ENCODE peak calls at places on chromosome 22, in eight cellular contexts. One of them, this sample, is unnamed.

GRCh38 chr22:30425616-30426394 is at the start of gene MTFP1:
- DNase-seq in GM06990: peak; percentile 77
- DNase-seq in DMS153: peak; percentile 40
- DNase-seq in activated naive CD4-positive, alpha-beta T cell: peak; percentile 34
- DNase-seq in T1000: no peak
- DNase-seq in GM12891: peak; percentile 56
- DNase-seq in EL: peak; percentile 80
- DNase-seq in cardiac fibroblast: peak; percentile 75
- DNase-seq in this sample: peak; percentile 68

GRCh38 chr22:23478175-23478574 is 101.9 kb downstream of the IGLL1 start:
- DNase-seq in GM06990: no peak
- DNase-seq in DMS153: no peak
- DNase-seq in activated naive CD4-positive, alpha-beta T cell: no peak
- DNase-seq in T1000: no peak
- DNase-seq in GM12891: no peak
- DNase-seq in EL: peak; percentile 15
- DNase-seq in cardiac fibroblast: no peak
- DNase-seq in this sample: peak; percentile 8

GRCh38 chr22:50546326-50547230 is 879 bp downstream of the KLHDC7B start:
- DNase-seq in GM06990: no peak
- DNase-seq in DMS153: no peak
- DNase-seq in activated naive CD4-positive, alpha-beta T cell: no peak
- DNase-seq in T1000: no peak
- DNase-seq in GM12891: no peak
- DNase-seq in EL: no peak
- DNase-seq in cardiac fibroblast: no peak
- DNase-seq in this sample: no peak

GRCh38 chr22:16827506-16827905 is 2.3 kb upstream of the XKR3 start:
- DNase-seq in GM06990: no peak
- DNase-seq in DMS153: no peak
- DNase-seq in activated naive CD4-positive, alpha-beta T cell: no peak
- DNase-seq in T1000: no peak
- DNase-seq in GM12891: no peak
- DNase-seq in EL: no peak
- DNase-seq in cardiac fibroblast: no peak
- DNase-seq in this sample: no peak

GRCh38 chr22:43988116-43988817 is 33.0 kb downstream of the SAMM50 start:
- DNase-seq in GM06990: no peak
- DNase-seq in DMS153: no peak
- DNase-seq in activated naive CD4-positive, alpha-beta T cell: no peak
- DNase-seq in T1000: no peak
- DNase-seq in GM12891: no peak
- DNase-seq in EL: no peak
- DNase-seq in cardiac fibroblast: no peak
- DNase-seq in this sample: no peak

GRCh38 chr22:23603266-23603665 is 23.2 kb upstream of the IGLL1 start:
- DNase-seq in GM06990: no peak
- DNase-seq in DMS153: no peak
- DNase-seq in activated naive CD4-positive, alpha-beta T cell: no peak
- DNase-seq in T1000: no peak
- DNase-seq in GM12891: no peak
- DNase-seq in EL: no peak
- DNase-seq in cardiac fibroblast: no peak
- DNase-seq in this sample: no peak

GRCh38 chr22:35749808-35750207 is 32.1 kb downstream of the APOL5 start:
- DNase-seq in GM06990: peak; percentile 41
- DNase-seq in DMS153: no peak
- DNase-seq in activated naive CD4-positive, alpha-beta T cell: no peak
- DNase-seq in T1000: no peak
- DNase-seq in GM12891: no peak
- DNase-seq in EL: peak; percentile 24
- DNase-seq in cardiac fibroblast: no peak
- DNase-seq in this sample: no peak

GRCh38 chr22:33443688-33444087 is 385.5 kb upstream of the SYN3 start:
- DNase-seq in GM06990: no peak
- DNase-seq in DMS153: no peak
- DNase-seq in activated naive CD4-positive, alpha-beta T cell: no peak
- DNase-seq in T1000: no peak
- DNase-seq in GM12891: no peak
- DNase-seq in EL: no peak
- DNase-seq in cardiac fibroblast: no peak
- DNase-seq in this sample: no peak

GRCh38 chr22:44583076-44583760 is 85.2 kb upstream of the RTL6 start:
- DNase-seq in GM06990: no peak
- DNase-seq in DMS153: no peak
- DNase-seq in activated naive CD4-positive, alpha-beta T cell: no peak
- DNase-seq in T1000: no peak
- DNase-seq in GM12891: no peak
- DNase-seq in EL: no peak
- DNase-seq in cardiac fibroblast: peak; percentile 40
- DNase-seq in this sample: no peak

GRCh38 chr22:45212306-45212709 is 28.4 kb downstream of the KIAA0930 start:
- DNase-seq in GM06990: no peak
- DNase-seq in DMS153: no peak
- DNase-seq in activated naive CD4-positive, alpha-beta T cell: no peak
- DNase-seq in T1000: peak; percentile 79
- DNase-seq in GM12891: no peak
- DNase-seq in EL: peak; percentile 95
- DNase-seq in cardiac fibroblast: peak; percentile 88
- DNase-seq in this sample: no peak

GRCh38 chr22:24506802-24507438 is 11.8 kb downstream of the UPB1 start:
- DNase-seq in GM06990: no peak
- DNase-seq in DMS153: peak; percentile 95
- DNase-seq in activated naive CD4-positive, alpha-beta T cell: no peak
- DNase-seq in T1000: no peak
- DNase-seq in GM12891: no peak
- DNase-seq in EL: peak; percentile 42
- DNase-seq in cardiac fibroblast: no peak
- DNase-seq in this sample: peak; percentile 40

GRCh38 chr22:41548830-41549211 is 4.6 kb upstream of the POLR3H start:
- DNase-seq in GM06990: no peak
- DNase-seq in DMS153: no peak
- DNase-seq in activated naive CD4-positive, alpha-beta T cell: no peak
- DNase-seq in T1000: no peak
- DNase-seq in GM12891: no peak
- DNase-seq in EL: no peak
- DNase-seq in cardiac fibroblast: no peak
- DNase-seq in this sample: no peak

GRCh38 chr22:44446483-44446882 is 51.5 kb downstream of the RTL6 start:
- DNase-seq in GM06990: no peak
- DNase-seq in DMS153: no peak
- DNase-seq in activated naive CD4-positive, alpha-beta T cell: no peak
- DNase-seq in T1000: no peak
- DNase-seq in GM12891: no peak
- DNase-seq in EL: no peak
- DNase-seq in cardiac fibroblast: no peak
- DNase-seq in this sample: no peak

GRCh38 chr22:39431216-39431801 is 25.5 kb upstream of the MGAT3 start:
- DNase-seq in GM06990: no peak
- DNase-seq in DMS153: no peak
- DNase-seq in activated naive CD4-positive, alpha-beta T cell: no peak
- DNase-seq in T1000: no peak
- DNase-seq in GM12891: no peak
- DNase-seq in EL: no peak
- DNase-seq in cardiac fibroblast: no peak
- DNase-seq in this sample: no peak

GRCh38 chr22:24728790-24729637 is 45.5 kb downstream of the PIWIL3 start:
- DNase-seq in GM06990: no peak
- DNase-seq in DMS153: no peak
- DNase-seq in activated naive CD4-positive, alpha-beta T cell: no peak
- DNase-seq in T1000: no peak
- DNase-seq in GM12891: no peak
- DNase-seq in EL: no peak
- DNase-seq in cardiac fibroblast: peak; percentile 89
- DNase-seq in this sample: peak; percentile 58

GRCh38 chr22:17443413-17444203 is 74.3 kb downstream of the CECR2 start:
- DNase-seq in GM06990: no peak
- DNase-seq in DMS153: no peak
- DNase-seq in activated naive CD4-positive, alpha-beta T cell: no peak
- DNase-seq in T1000: no peak
- DNase-seq in GM12891: no peak
- DNase-seq in EL: no peak
- DNase-seq in cardiac fibroblast: no peak
- DNase-seq in this sample: no peak

GRCh38 chr22:42368379-42369249 is 63.6 kb downstream of the NFAM1 start:
- DNase-seq in GM06990: no peak
- DNase-seq in DMS153: no peak
- DNase-seq in activated naive CD4-positive, alpha-beta T cell: no peak
- DNase-seq in T1000: no peak
- DNase-seq in GM12891: no peak
- DNase-seq in EL: no peak
- DNase-seq in cardiac fibroblast: no peak
- DNase-seq in this sample: peak; percentile 57

GRCh38 chr22:35649636-35650250 is 1.5 kb downstream of the APOL6 start:
- DNase-seq in GM06990: no peak
- DNase-seq in DMS153: no peak
- DNase-seq in activated naive CD4-positive, alpha-beta T cell: no peak
- DNase-seq in T1000: no peak
- DNase-seq in GM12891: no peak
- DNase-seq in EL: no peak
- DNase-seq in cardiac fibroblast: no peak
- DNase-seq in this sample: no peak

GRCh38 chr22:27105142-27106025 is 448.0 kb downstream of the MIAT start:
- DNase-seq in GM06990: no peak
- DNase-seq in DMS153: no peak
- DNase-seq in activated naive CD4-positive, alpha-beta T cell: no peak
- DNase-seq in T1000: no peak
- DNase-seq in GM12891: no peak
- DNase-seq in EL: peak; percentile 88
- DNase-seq in cardiac fibroblast: peak; percentile 91
- DNase-seq in this sample: no peak

GRCh38 chr22:24424001-24424900 is 3.1 kb upstream of the ADORA2A start:
- DNase-seq in GM06990: peak; percentile 60
- DNase-seq in DMS153: no peak
- DNase-seq in activated naive CD4-positive, alpha-beta T cell: no peak
- DNase-seq in T1000: no peak
- DNase-seq in GM12891: no peak
- DNase-seq in EL: peak; percentile 25
- DNase-seq in cardiac fibroblast: no peak
- DNase-seq in this sample: peak; percentile 20

GRCh38 chr22:28779833-28780232 is 7.3 kb downstream of the CCDC117 start:
- DNase-seq in GM06990: no peak
- DNase-seq in DMS153: no peak
- DNase-seq in activated naive CD4-positive, alpha-beta T cell: no peak
- DNase-seq in T1000: no peak
- DNase-seq in GM12891: no peak
- DNase-seq in EL: no peak
- DNase-seq in cardiac fibroblast: no peak
- DNase-seq in this sample: no peak

GRCh38 chr22:40215266-40215665 is 37.5 kb downstream of the TNRC6B start:
- DNase-seq in GM06990: no peak
- DNase-seq in DMS153: no peak
- DNase-seq in activated naive CD4-positive, alpha-beta T cell: no peak
- DNase-seq in T1000: no peak
- DNase-seq in GM12891: no peak
- DNase-seq in EL: peak; percentile 42
- DNase-seq in cardiac fibroblast: peak; percentile 15
- DNase-seq in this sample: no peak

GRCh38 chr22:31160328-31160978 is 471 bp downstream of the RNF185 start:
- DNase-seq in GM06990: no peak
- DNase-seq in DMS153: no peak
- DNase-seq in activated naive CD4-positive, alpha-beta T cell: no peak
- DNase-seq in T1000: no peak
- DNase-seq in GM12891: no peak
- DNase-seq in EL: no peak
- DNase-seq in cardiac fibroblast: peak; percentile 21
- DNase-seq in this sample: no peak

GRCh38 chr22:46025973-46026906 is 49.3 kb upstream of the WNT7B start:
- DNase-seq in GM06990: no peak
- DNase-seq in DMS153: no peak
- DNase-seq in activated naive CD4-positive, alpha-beta T cell: no peak
- DNase-seq in T1000: no peak
- DNase-seq in GM12891: no peak
- DNase-seq in EL: no peak
- DNase-seq in cardiac fibroblast: no peak
- DNase-seq in this sample: no peak

GRCh38 chr22:20561882-20562281 is 54.5 kb downstream of the MED15 start:
- DNase-seq in GM06990: no peak
- DNase-seq in DMS153: no peak
- DNase-seq in activated naive CD4-positive, alpha-beta T cell: no peak
- DNase-seq in T1000: no peak
- DNase-seq in GM12891: no peak
- DNase-seq in EL: no peak
- DNase-seq in cardiac fibroblast: no peak
- DNase-seq in this sample: no peak

GRCh38 chr22:20065896-20066616 is 14.0 kb upstream of the DGCR8 start:
- DNase-seq in GM06990: no peak
- DNase-seq in DMS153: no peak
- DNase-seq in activated naive CD4-positive, alpha-beta T cell: no peak
- DNase-seq in T1000: no peak
- DNase-seq in GM12891: no peak
- DNase-seq in EL: no peak
- DNase-seq in cardiac fibroblast: no peak
- DNase-seq in this sample: no peak

GRCh38 chr22:46113110-46113909 is 37.0 kb upstream of the PPARA start:
- DNase-seq in GM06990: no peak
- DNase-seq in DMS153: no peak
- DNase-seq in activated naive CD4-positive, alpha-beta T cell: no peak
- DNase-seq in T1000: no peak
- DNase-seq in GM12891: no peak
- DNase-seq in EL: no peak
- DNase-seq in cardiac fibroblast: no peak
- DNase-seq in this sample: no peak

GRCh38 chr22:29615705-29616104 is 12.3 kb downstream of the NF2 start:
- DNase-seq in GM06990: no peak
- DNase-seq in DMS153: no peak
- DNase-seq in activated naive CD4-positive, alpha-beta T cell: no peak
- DNase-seq in T1000: no peak
- DNase-seq in GM12891: no peak
- DNase-seq in EL: no peak
- DNase-seq in cardiac fibroblast: no peak
- DNase-seq in this sample: no peak

GRCh38 chr22:24176630-24177029 is 4.7 kb upstream of the SUSD2 start:
- DNase-seq in GM06990: no peak
- DNase-seq in DMS153: no peak
- DNase-seq in activated naive CD4-positive, alpha-beta T cell: no peak
- DNase-seq in T1000: no peak
- DNase-seq in GM12891: no peak
- DNase-seq in EL: no peak
- DNase-seq in cardiac fibroblast: peak; percentile 18
- DNase-seq in this sample: no peak

GRCh38 chr22:17592201-17592600 is 28.9 kb downstream of the SLC25A18 start:
- DNase-seq in GM06990: no peak
- DNase-seq in DMS153: no peak
- DNase-seq in activated naive CD4-positive, alpha-beta T cell: no peak
- DNase-seq in T1000: no peak
- DNase-seq in GM12891: no peak
- DNase-seq in EL: no peak
- DNase-seq in cardiac fibroblast: no peak
- DNase-seq in this sample: no peak

GRCh38 chr22:47599753-47600152 is 837.3 kb downstream of the TBC1D22A start:
- DNase-seq in GM06990: no peak
- DNase-seq in DMS153: no peak
- DNase-seq in activated naive CD4-positive, alpha-beta T cell: no peak
- DNase-seq in T1000: no peak
- DNase-seq in GM12891: no peak
- DNase-seq in EL: no peak
- DNase-seq in cardiac fibroblast: no peak
- DNase-seq in this sample: no peak

GRCh38 chr22:22692707-22693530 is 48.5 kb downstream of the GGTLC2 start:
- DNase-seq in GM06990: peak; percentile 22
- DNase-seq in DMS153: peak; percentile 56
- DNase-seq in activated naive CD4-positive, alpha-beta T cell: peak; percentile 38
- DNase-seq in T1000: no peak
- DNase-seq in GM12891: peak; percentile 52
- DNase-seq in EL: peak; percentile 22
- DNase-seq in cardiac fibroblast: peak; percentile 64
- DNase-seq in this sample: peak; percentile 74

GRCh38 chr22:35410663-35411034 is 10.7 kb downstream of the MCM5 start:
- DNase-seq in GM06990: no peak
- DNase-seq in DMS153: no peak
- DNase-seq in activated naive CD4-positive, alpha-beta T cell: no peak
- DNase-seq in T1000: no peak
- DNase-seq in GM12891: no peak
- DNase-seq in EL: no peak
- DNase-seq in cardiac fibroblast: no peak
- DNase-seq in this sample: no peak

GRCh38 chr22:26448334-26448733 is 19.3 kb downstream of the ASPHD2 start:
- DNase-seq in GM06990: no peak
- DNase-seq in DMS153: no peak
- DNase-seq in activated naive CD4-positive, alpha-beta T cell: no peak
- DNase-seq in T1000: no peak
- DNase-seq in GM12891: no peak
- DNase-seq in EL: no peak
- DNase-seq in cardiac fibroblast: no peak
- DNase-seq in this sample: no peak